ENCODE peak calls at places on chromosomes 1 and 21, in eight cellular contexts. U, N, S, O, K, M, E and R are unnamed samples.
A peak's percentile ranks its signal among the peaks of the same experiment; 100 is the strongest.

GRCh38 chr1:56966698-56966999 is 834 bp upstream of the C8B start:
- DNase-seq in E (no peak), M (no peak), U (no peak), K (no peak), O (no peak), S (no peak), N (no peak), R (no peak)

GRCh38 chr1:54402896-54403295 is 3.3 kb downstream of the SSBP3 start:
- DNase-seq in E (no peak), U (no peak), S (no peak), N (no peak), M (no peak), K (no peak), O (no peak), R (no peak)

GRCh38 chr21:32427958-32428623 is 15.6 kb downstream of the EVA1C start:
- DNase-seq in M (peak; percentile 46), N (no peak), O (no peak), K (no peak), E (no peak), U (no peak), S (no peak), R (no peak)

GRCh38 chr1:2279882-2280281 is 51.8 kb downstream of the SKI start:
- DNase-seq in N (no peak), E (peak; percentile 25), O (no peak), K (no peak), U (no peak), M (no peak), S (no peak), R (no peak)

GRCh38 chr1:162822391-162823200 is 32.1 kb downstream of the HSD17B7 start:
- DNase-seq in O (no peak), U (peak; percentile 11), E (peak; percentile 56), K (peak; percentile 83), S (no peak), N (no peak), M (no peak), R (no peak)

GRCh38 chr21:32099812-32100416 is 178.9 kb downstream of the MIS18A start:
- DNase-seq in K (peak; percentile 40), O (no peak), N (peak; percentile 5), U (no peak), S (no peak), M (no peak), E (no peak), R (no peak)

GRCh38 chr1:111904478-111905218 is 84.8 kb downstream of the KCND3 start:
- DNase-seq in K (peak; percentile 43), U (no peak), E (no peak), N (peak; percentile 28), S (no peak), O (no peak), M (no peak), R (no peak)

GRCh38 chr1:25854554-25854953 is 4.7 kb downstream of the AUNIP start:
- DNase-seq in M (no peak), U (no peak), K (no peak), N (no peak), E (no peak), O (no peak), S (no peak), R (no peak)

GRCh38 chr1:67588186-67588865 is 96.7 kb upstream of the GADD45A start:
- DNase-seq in U (no peak), N (no peak), O (no peak), K (no peak), M (no peak), E (no peak), S (no peak), R (no peak)

GRCh38 chr1:9714257-9714718 is 62.8 kb downstream of the PIK3CD start:
- DNase-seq in E (no peak), M (no peak), N (no peak), S (no peak), K (no peak), O (no peak), U (no peak), R (no peak)

GRCh38 chr1:54328117-54328636 is 78.0 kb downstream of the SSBP3 start:
- DNase-seq in U (peak; percentile 30), M (no peak), S (no peak), K (no peak), E (no peak), O (no peak), N (no peak), R (no peak)

GRCh38 chr21:18026359-18026758 is 207.2 kb upstream of the C21orf91 start:
- DNase-seq in K (no peak), U (no peak), S (no peak), O (no peak), M (no peak), N (no peak), E (no peak), R (no peak)

GRCh38 chr1:34711469-34711868 is 43.4 kb upstream of the GJB5 start:
- DNase-seq in N (no peak), M (no peak), K (peak; percentile 21), U (no peak), S (no peak), O (no peak), E (no peak), R (no peak)

GRCh38 chr1:218361298-218362065 is 16.3 kb downstream of the TGFB2 start:
- DNase-seq in U (peak; percentile 71), M (peak; percentile 73), K (peak; percentile 46), N (no peak), O (no peak), S (no peak), E (no peak), R (no peak)
- TF ChIP-seq CTCF in U (peak; percentile 80), M (peak; percentile 70), K (peak; percentile 92), N (peak; percentile 9), O (no peak), S (no peak), E (no peak), R (no peak)

DNA sequence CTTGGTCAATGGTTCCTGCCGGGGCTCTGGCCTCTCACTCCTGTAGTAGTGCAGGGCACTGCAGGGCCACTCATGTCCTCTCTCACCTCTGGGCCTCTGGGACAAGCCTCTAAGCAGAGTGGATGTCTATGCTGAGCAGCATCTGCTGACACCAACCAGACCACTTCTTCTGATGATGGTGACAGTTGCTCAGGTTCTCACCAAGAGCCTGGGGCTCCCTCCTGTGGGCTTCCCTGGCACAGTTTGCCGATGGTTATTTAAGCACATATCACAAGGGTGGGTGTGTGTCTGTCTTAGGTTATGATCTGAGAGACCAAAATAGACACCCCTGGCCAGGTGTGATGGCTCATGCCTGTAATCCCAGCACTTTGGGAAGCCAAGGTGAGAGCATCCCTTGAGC is 17.4 kb upstream of the GPR137B start:
- DNase-seq in O (no peak), N (peak; percentile 61), M (no peak), K (no peak), S (no peak), E (no peak), U (no peak), R (no peak)
- TF ChIP-seq CTCF in O (no peak), N (peak; percentile 26), M (no peak), K (no peak), S (no peak), E (no peak), U (peak; percentile 4), R (no peak)

GRCh38 chr1:219541946-219542345 is 71.0 kb downstream of the ZC3H11B start:
- DNase-seq in M (no peak), S (no peak), K (no peak), N (no peak), U (no peak), O (no peak), E (no peak), R (no peak)

GRCh38 chr1:219548386-219548785 is 64.5 kb downstream of the ZC3H11B start:
- DNase-seq in E (no peak), M (no peak), N (no peak), U (no peak), O (no peak), S (no peak), K (peak; percentile 33), R (no peak)

GRCh38 chr1:219539645-219540254 is 73.2 kb downstream of the ZC3H11B start:
- DNase-seq in M (no peak), K (no peak), N (no peak), E (no peak), O (no peak), U (no peak), S (no peak), R (no peak)

GRCh38 chr1:219542828-219543518 is 69.9 kb downstream of the ZC3H11B start:
- DNase-seq in U (peak; percentile 59), M (peak; percentile 98), O (no peak), K (no peak), N (no peak), E (no peak), S (no peak), R (no peak)

DNA sequence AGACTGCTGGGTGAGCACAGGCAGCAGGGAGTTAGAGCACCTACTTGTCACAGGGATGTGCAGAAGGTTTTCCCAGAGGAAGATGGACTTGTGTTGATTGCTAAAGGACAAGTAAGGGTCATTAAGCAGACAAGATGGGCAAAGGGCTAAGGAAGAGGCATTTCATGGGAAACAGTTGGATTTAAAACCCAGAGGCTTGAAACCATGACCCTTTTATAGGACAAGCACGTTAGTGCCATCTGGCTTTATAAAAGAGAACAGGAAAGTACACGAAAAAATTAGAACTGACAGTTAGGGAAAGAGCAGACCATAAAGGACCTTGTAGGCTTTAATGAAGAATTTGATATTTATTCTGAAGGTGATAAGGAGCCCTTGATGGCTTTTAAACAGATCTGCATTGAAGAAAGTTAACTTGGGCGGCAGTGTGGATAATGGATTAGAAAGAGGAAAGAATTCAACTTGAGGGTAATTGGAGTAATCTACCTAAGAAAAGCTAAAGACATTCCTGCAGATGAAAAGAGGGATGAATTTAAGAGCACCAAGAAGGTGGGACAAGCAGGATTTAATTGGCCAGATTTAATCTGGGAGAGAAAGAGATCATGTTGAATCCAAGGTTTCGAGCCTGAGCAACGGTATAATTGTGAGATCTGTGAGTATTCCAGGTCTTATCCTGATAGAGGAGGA is 68.6 kb downstream of the ZC3H11B start:
- DNase-seq in N (no peak), E (no peak), K (no peak), M (peak; percentile 70), S (no peak), O (no peak), U (no peak), R (no peak)
- TF ChIP-seq CTCF in N (peak; percentile 13), E (no peak), K (peak; percentile 39), M (peak; percentile 53), S (no peak), O (no peak), U (peak; percentile 6), R (no peak)

DNA sequence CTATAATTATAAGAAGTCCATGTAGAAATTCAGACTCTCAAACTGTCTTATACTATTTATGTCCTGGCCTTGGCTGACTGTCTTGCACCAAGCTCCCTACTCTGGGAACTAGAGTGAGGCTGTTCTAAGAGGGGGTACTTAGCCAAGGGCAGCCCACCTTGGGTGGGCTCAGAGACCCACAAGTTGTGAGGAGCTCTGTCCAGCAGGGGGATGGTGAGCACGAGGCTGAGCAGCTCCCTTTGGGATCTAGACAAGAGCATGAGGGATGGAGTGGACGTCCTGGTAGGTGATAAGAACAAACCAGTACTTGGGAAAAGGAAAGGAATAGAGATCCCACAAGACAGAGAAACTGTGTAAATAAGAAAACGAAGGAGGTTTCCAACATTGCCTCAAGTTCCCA is 127.1 kb upstream of the SLC44A3 start:
- DNase-seq in E (no peak), K (no peak), S (no peak), O (no peak), N (no peak), U (no peak), M (no peak), R (no peak)
- TF ChIP-seq CTCF in E (no peak), K (no peak), S (no peak), O (no peak), N (no peak), U (no peak), M (no peak), R (no peak)

GRCh38 chr1:87986154-87986914 is 657.7 kb downstream of the LMO4 start:
- DNase-seq in U (no peak), K (no peak), E (no peak), O (no peak), S (no peak), N (no peak), M (no peak), R (no peak)
- TF ChIP-seq CTCF in U (no peak), K (no peak), E (no peak), O (no peak), S (no peak), N (no peak), M (no peak), R (no peak)